ENCODE peak calls at places on chromosomes 12 and 14, in eight cellular contexts. W is omental fat pad, J is uterus, R is fibroblast of lung, O is neural crest cell, A is cardiac muscle cell, C is GM12865, X is ovary. K is an unnamed sample.

GRCh38 chr14:103629503-103630121 is 601 bp downstream of the KLC1 start:
- DNase-seq in W (no peak), J (peak), R (peak), O (peak), A (peak), C (peak), X (peak), K (peak)

GRCh38 chr14:61977217-61977616 is 215.0 kb downstream of the SNAPC1 start:
- DNase-seq in W (no peak), J (no peak), R (no peak), O (no peak), A (no peak), C (no peak), X (no peak), K (no peak)

GRCh38 chr14:22977684-22978486 is 4.5 kb downstream of the AJUBA start:
- DNase-seq in W (no peak), J (peak), R (peak), O (peak), A (peak), C (no peak), X (peak), K (no peak)

GRCh38 chr12:77189463-77189862 is 124.1 kb upstream of the E2F7 start:
- DNase-seq in W (no peak), J (no peak), R (peak), O (no peak), A (no peak), C (no peak), X (no peak), K (no peak)

GRCh38 chr12:108187831-108188230 is 58.7 kb downstream of the WSCD2 start:
- DNase-seq in W (no peak), J (no peak), R (no peak), O (no peak), A (no peak), C (no peak), X (no peak), K (no peak)

GRCh38 chr14:75375983-75376382 is 51.8 kb upstream of the JDP2 start:
- DNase-seq in W (no peak), J (no peak), R (no peak), O (no peak), A (no peak), C (no peak), X (no peak), K (no peak)

GRCh38 chr14:24307575-24308341 is at the start of gene CIDEB:
- DNase-seq in W (peak), J (peak), R (peak), O (peak), A (peak), C (peak), X (peak), K (peak)

GRCh38 chr12:10362325-10362724 is 27.5 kb downstream of the KLRK1 start:
- DNase-seq in W (no peak), J (no peak), R (no peak), O (no peak), A (no peak), C (no peak), X (no peak), K (no peak)

GRCh38 chr14:76958975-76959710 is 69.4 kb downstream of the IRF2BPL start:
- DNase-seq in W (no peak), J (no peak), R (peak), O (no peak), A (peak), C (peak), X (no peak), K (peak)

GRCh38 chr12:68267892-68268396 is 14.5 kb upstream of the IL22 start:
- DNase-seq in W (no peak), J (no peak), R (peak), O (no peak), A (no peak), C (no peak), X (no peak), K (no peak)

GRCh38 chr14:93056166-93056839 is 59.4 kb downstream of the ITPK1 start:
- DNase-seq in W (no peak), J (no peak), R (no peak), O (no peak), A (no peak), C (no peak), X (no peak), K (no peak)
- TF ChIP-seq CTCF in W (no peak), J (no peak), R (no peak), O (no peak), A (no peak), C (no peak), X (no peak), K (no peak)

DNA sequence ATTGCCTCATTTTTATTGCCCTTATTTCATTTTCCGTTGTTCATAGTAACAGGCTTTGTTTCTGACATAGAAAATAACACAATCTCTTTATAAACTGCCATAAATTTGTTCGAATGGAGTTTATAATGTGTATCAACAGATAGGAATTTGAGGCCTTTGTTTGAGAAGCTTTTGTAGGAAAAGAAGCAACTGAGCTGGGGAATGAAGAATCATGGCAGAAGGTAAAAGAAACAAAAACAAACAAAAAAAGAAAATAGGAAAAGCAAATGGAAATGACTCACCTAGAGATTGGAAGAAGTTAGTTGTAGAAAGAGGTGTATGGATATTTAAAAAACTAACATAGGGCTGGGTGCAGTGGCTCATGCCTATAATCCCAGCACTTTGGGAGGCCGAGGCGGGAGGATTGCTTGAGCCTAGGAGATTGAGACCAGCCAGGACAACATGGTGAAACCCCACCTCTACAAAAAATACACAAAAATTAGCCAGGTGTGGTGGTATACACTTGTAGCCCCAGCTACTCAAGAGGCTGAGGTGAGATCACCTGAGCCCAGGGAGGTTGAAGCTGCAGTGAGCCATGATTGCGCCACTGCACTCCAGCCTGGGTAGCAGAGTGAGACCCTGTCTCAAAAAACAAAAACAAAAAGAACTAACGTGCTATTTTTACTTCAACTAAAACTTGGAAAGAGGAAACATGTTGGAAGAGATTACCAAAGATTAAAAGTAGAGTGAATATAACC is 523 bp upstream of the REP15 start:
- DNase-seq in W (no peak), J (no peak), R (no peak), O (no peak), A (no peak), C (no peak), X (no peak), K (no peak)
- TF ChIP-seq CTCF in W (no peak), J (no peak), R (no peak), O (no peak), A (no peak), C (no peak), X (no peak), K (no peak)

GRCh38 chr12:50222275-50222783 is 55.2 kb upstream of the CERS5 start:
- DNase-seq in W (no peak), J (peak), R (peak), O (peak), A (peak), C (peak), X (peak), K (peak)
- TF ChIP-seq CTCF in W (no peak), J (peak), R (peak), O (peak), A (peak), C (no peak), X (peak), K (no peak)

GRCh38 chr12:57612711-57613426 is 1.6 kb downstream of the ARHGEF25 start:
- DNase-seq in W (no peak), J (no peak), R (no peak), O (no peak), A (no peak), C (no peak), X (no peak), K (peak)

GRCh38 chr12:57611810-57612710 is 825 bp downstream of the ARHGEF25 start:
- DNase-seq in W (no peak), J (no peak), R (no peak), O (no peak), A (no peak), C (no peak), X (no peak), K (peak)

GRCh38 chr12:57609781-57610552 is 1.3 kb upstream of the ARHGEF25 start:
- DNase-seq in W (no peak), J (peak), R (no peak), O (no peak), A (no peak), C (no peak), X (peak), K (peak)

GRCh38 chr12:57610553-57611115 is 601 bp upstream of the ARHGEF25 start:
- DNase-seq in W (no peak), J (peak), R (no peak), O (no peak), A (peak), C (no peak), X (peak), K (no peak)

GRCh38 chr12:57611116-57611809 is at the start of gene ARHGEF25:
- DNase-seq in W (no peak), J (peak), R (peak), O (peak), A (peak), C (no peak), X (peak), K (peak)
- TF ChIP-seq CTCF in W (no peak), J (no peak), R (no peak), O (no peak), A (no peak), C (no peak), X (no peak), K (no peak)

GRCh38 chr12:47886471-47887240 is 18.1 kb downstream of the VDR start:
- DNase-seq in W (no peak), J (no peak), R (peak), O (no peak), A (no peak), C (no peak), X (no peak), K (no peak)
- TF ChIP-seq CTCF in W (no peak), J (no peak), R (peak), O (no peak), A (no peak), C (no peak), X (no peak), K (no peak)